ENCODE peak calls at places on chromosomes 11 and 22, in seven cellular contexts. M is NCI-H1694, I is iris pigment epithelial cell, E is left ventricle myocardium superior, Y is cardiac muscle cell, L is upper lobe of right lung, R is esophagus squamous epithelium. Q is an unnamed sample.

GRCh38 chr11:118621071-118621815 is 13.8 kb downstream of the PHLDB1 start:
- DNase-seq in M (peak), I (peak), E (peak), Y (peak), L (peak), R (no peak), Q (peak)

GRCh38 chr11:73295259-73295995 is 12.6 kb upstream of the ARHGEF17 start:
- DNase-seq in M (peak), I (peak), E (peak), Y (peak), L (peak), R (no peak), Q (peak)

GRCh38 chr11:128437137-128437536 is 150.2 kb downstream of the ETS1 start:
- DNase-seq in M (no peak), I (peak), E (no peak), Y (no peak), L (no peak), R (no peak), Q (no peak)

GRCh38 chr11:102345923-102346322 is 1.1 kb upstream of the BIRC2 start:
- DNase-seq in M (no peak), I (peak), E (no peak), Y (no peak), L (no peak), R (no peak), Q (peak)

GRCh38 chr11:73344191-73344607 is 32.0 kb upstream of the RELT start:
- DNase-seq in M (no peak), I (no peak), E (peak), Y (no peak), L (no peak), R (no peak), Q (no peak)

GRCh38 chr11:64181506-64182411 is 4.2 kb upstream of the STIP1 start:
- DNase-seq in M (peak), I (peak), E (peak), Y (peak), L (peak), R (peak), Q (peak)

GRCh38 chr22:39643311-39644083 is 72.9 kb downstream of the CACNA1I start:
- DNase-seq in M (no peak), I (peak), E (no peak), Y (no peak), L (no peak), R (no peak), Q (no peak)

GRCh38 chr11:117410238-117410637 is 82.6 kb downstream of the CEP164 start:
- DNase-seq in M (no peak), I (no peak), E (no peak), Y (no peak), L (no peak), R (no peak), Q (no peak)

GRCh38 chr11:43942651-43943356 is 367 bp downstream of the C11orf96 start:
- DNase-seq in M (no peak), I (peak), E (peak), Y (peak), L (peak), R (no peak), Q (peak)

GRCh38 chr11:12606597-12606996 is 67.6 kb upstream of the TEAD1 start:
- DNase-seq in M (no peak), I (peak), E (no peak), Y (no peak), L (no peak), R (no peak), Q (peak)

GRCh38 chr11:44016129-44016528 is 31.7 kb upstream of the ACCSL start:
- DNase-seq in M (no peak), I (peak), E (peak), Y (no peak), L (no peak), R (no peak), Q (no peak)

GRCh38 chr22:26679003-26679629 is 21.7 kb downstream of the MIAT start:
- DNase-seq in M (peak), I (peak), E (peak), Y (peak), L (peak), R (no peak), Q (peak)

GRCh38 chr11:115606223-115607220 is 102.3 kb upstream of the CADM1 start:
- DNase-seq in M (no peak), I (peak), E (peak), Y (peak), L (no peak), R (no peak), Q (no peak)

GRCh38 chr11:66557733-66558326 is 10.6 kb downstream of the CTSF start:
- DNase-seq in M (no peak), I (no peak), E (no peak), Y (no peak), L (no peak), R (no peak), Q (no peak)

GRCh38 chr11:20259506-20259905 is 99.2 kb upstream of the DBX1 start:
- DNase-seq in M (no peak), I (no peak), E (no peak), Y (no peak), L (no peak), R (no peak), Q (no peak)

GRCh38 chr11:11163256-11163655 is 189.8 kb downstream of the CSNK2A3 start:
- DNase-seq in M (no peak), I (no peak), E (no peak), Y (no peak), L (no peak), R (no peak), Q (no peak)

GRCh38 chr22:44395116-44396005 is 82.6 kb upstream of the SHISAL1 start:
- DNase-seq in M (no peak), I (no peak), E (no peak), Y (no peak), L (peak), R (no peak), Q (no peak)

GRCh38 chr22:30864441-30865420 is 103.8 kb downstream of the MORC2 start:
- DNase-seq in M (no peak), I (no peak), E (no peak), Y (no peak), L (peak), R (no peak), Q (no peak)

GRCh38 chr11:103395612-103396011 is 286.4 kb downstream of the DYNC2H1 start:
- DNase-seq in M (no peak), I (peak), E (no peak), Y (no peak), L (no peak), R (no peak), Q (peak)

GRCh38 chr11:46916669-46917108 is 1.7 kb downstream of the LRP4 start:
- DNase-seq in M (peak), I (peak), E (peak), Y (peak), L (no peak), R (no peak), Q (peak)

GRCh38 chr11:78416285-78417174 is 1.1 kb downstream of the GAB2 start:
- DNase-seq in M (peak), I (peak), E (peak), Y (peak), L (peak), R (peak), Q (peak)